ENCODE peak calls at places on chromosomes 1 and 21, in ten cellular contexts. Q is uterus, O is putamen, N is fibroblast of the conjunctiva, W is colonic mucosa, K is HCT116, U is RWPE1, V is T47D, D is right atrium auricular region, B is cerebellar cortex. S is an unnamed sample.

GRCh38 chr1:212611000-212611636 is 2.6 kb downstream of the ATF3 start:
- DNase-seq in Q (no peak), O (no peak), N (no peak), W (no peak), K (no peak), U (no peak), V (no peak), D (no peak), B (no peak), S (peak)

GRCh38 chr1:219784660-219785391 is 143.5 kb downstream of the SLC30A10 start:
- DNase-seq in Q (peak), O (no peak), N (no peak), W (no peak), K (no peak), U (no peak), V (no peak), D (no peak), B (no peak), S (no peak)

GRCh38 chr1:157173900-157174410 is 35.8 kb upstream of the ETV3 start:
- DNase-seq in Q (no peak), O (no peak), N (no peak), W (no peak), K (no peak), U (no peak), V (no peak), D (no peak), B (no peak), S (no peak)

GRCh38 chr1:200146100-200146499 is 118.6 kb downstream of the NR5A2 start:
- DNase-seq in Q (no peak), O (no peak), N (no peak), W (no peak), K (no peak), U (no peak), V (no peak), D (no peak), B (no peak), S (no peak)

GRCh38 chr1:91736999-91737615 is 148.8 kb downstream of the TGFBR3 start:
- DNase-seq in Q (peak), O (no peak), N (no peak), W (no peak), K (peak), U (peak), V (peak), D (no peak), B (peak), S (no peak)

GRCh38 chr21:34176442-34176841 is 103.1 kb downstream of the MRPS6 start:
- DNase-seq in Q (no peak), O (no peak), N (no peak), W (no peak), K (no peak), U (no peak), V (no peak), D (no peak), B (no peak), S (no peak)

GRCh38 chr1:18941221-18942141 is 15.0 kb downstream of the IFFO2 start:
- DNase-seq in Q (no peak), O (peak), N (peak), W (no peak), K (peak), U (no peak), V (no peak), D (no peak), B (peak), S (peak)

GRCh38 chr1:105072446-105072845 is 1322.7 kb downstream of the AMY1C start:
- DNase-seq in Q (no peak), O (no peak), N (no peak), W (no peak), K (no peak), U (no peak), V (no peak), D (no peak), B (no peak), S (no peak)

GRCh38 chr1:56584910-56585528 is 5.7 kb upstream of the PLPP3 start:
- DNase-seq in Q (no peak), O (peak), N (peak), W (peak), K (peak), U (peak), V (no peak), D (no peak), B (peak), S (peak)

S was measured in DMS53.